ENCODE peak calls at places on chromosome 11, in ten cellular contexts. F, J, R, Y, C, Q, P, A, S and M are unnamed samples.

GRCh38 chr11:13114566-13115465 is 105.7 kb downstream of the RASSF10 start:
- DNase-seq in S (no peak), C (peak), Y (no peak), R (peak), A (no peak), Q (no peak), F (no peak), J (no peak), P (no peak), M (no peak)

GRCh38 chr11:108221401-108221800 is 1.0 kb downstream of the NPAT start:
- DNase-seq in P (peak), Y (peak), A (no peak), F (peak), R (peak), S (peak), J (peak), C (no peak), Q (no peak), M (no peak)

GRCh38 chr11:22787565-22788162 is 41.9 kb downstream of the SVIP start:
- DNase-seq in S (peak), Q (no peak), P (peak), C (peak), A (no peak), J (peak), F (peak), Y (peak), R (peak), M (peak)

GRCh38 chr11:113587318-113587739 is 112.1 kb upstream of the DRD2 start:
- DNase-seq in S (peak), J (peak), C (no peak), Y (peak), F (peak), Q (no peak), R (no peak), P (no peak), A (no peak), M (no peak)

GRCh38 chr11:61870429-61871039 is 20.8 kb downstream of the FADS3 start:
- DNase-seq in Y (no peak), C (no peak), A (no peak), J (no peak), S (no peak), Q (no peak), P (no peak), R (peak), F (peak), M (no peak)

GRCh38 chr11:62439785-62440602 is 21.2 kb downstream of the SCGB1A1 start:
- DNase-seq in F (peak), S (no peak), C (no peak), P (no peak), J (peak), Y (peak), A (no peak), R (peak), Q (no peak), M (no peak)

GRCh38 chr11:72831521-72832300 is 17.5 kb downstream of the ATG16L2 start:
- DNase-seq in S (peak), P (no peak), A (peak), R (peak), Q (peak), F (peak), J (peak), Y (peak), C (peak), M (no peak)

GRCh38 chr11:34266090-34266912 is 91.5 kb downstream of the ABTB2 start:
- DNase-seq in F (peak), Y (peak), P (peak), J (peak), R (peak), C (no peak), S (no peak), A (no peak), Q (no peak), M (peak)

GRCh38 chr11:94934836-94935235 is 38.5 kb downstream of the CWC15 start:
- DNase-seq in Y (no peak), R (no peak), P (no peak), A (no peak), S (no peak), Q (no peak), J (no peak), C (no peak), F (peak), M (no peak)

GRCh38 chr11:43784301-43784700 is 96.3 kb upstream of the ALKBH3 start:
- DNase-seq in C (no peak), Q (no peak), A (no peak), S (no peak), R (no peak), F (no peak), Y (no peak), J (no peak), P (no peak), M (no peak)

GRCh38 chr11:43787823-43788222 is 92.8 kb upstream of the ALKBH3 start:
- DNase-seq in Y (no peak), S (no peak), R (no peak), P (no peak), F (no peak), C (no peak), Q (no peak), J (no peak), A (no peak), M (no peak)

GRCh38 chr11:43786016-43786415 is 94.6 kb upstream of the ALKBH3 start:
- DNase-seq in C (no peak), Q (no peak), A (no peak), Y (no peak), J (no peak), R (no peak), F (no peak), P (no peak), S (no peak), M (no peak)

GRCh38 chr11:43788394-43788793 is 92.2 kb upstream of the ALKBH3 start:
- DNase-seq in Y (no peak), A (no peak), S (no peak), J (no peak), R (peak), C (peak), Q (no peak), F (no peak), P (no peak), M (no peak)

DNA sequence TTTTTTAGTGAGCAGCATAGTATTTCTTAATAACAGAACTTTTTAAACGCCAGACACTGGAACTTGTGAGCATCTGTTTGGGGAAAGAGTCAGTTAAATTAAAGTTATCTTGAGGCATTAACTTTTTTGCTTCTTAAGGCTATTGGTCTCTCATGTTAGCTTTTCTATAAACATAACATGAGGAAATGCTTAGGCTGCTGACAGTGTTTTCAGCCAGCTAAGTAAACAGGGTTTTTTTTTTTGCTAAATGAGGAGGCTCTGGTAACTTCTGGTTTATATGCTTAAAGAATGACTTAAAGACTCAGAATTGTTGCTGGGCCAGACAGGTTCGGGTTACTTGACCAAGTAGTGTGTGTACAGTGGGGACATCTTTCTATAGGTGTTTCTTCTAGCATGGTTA is 95.8 kb upstream of the ALKBH3 start:
- DNase-seq in R (no peak), F (no peak), A (no peak), P (no peak), Q (no peak), C (no peak), J (peak), Y (no peak), S (no peak), M (no peak)
- H3K4me3 ChIP-seq in R (no peak), F (no peak), A (no peak), P (no peak), Q (no peak), C (no peak), J (no peak), Y (no peak), S (no peak), M (no peak)

GRCh38 chr11:67055812-67056211 is 835 bp upstream of the RHOD start:
- DNase-seq in R (no peak), Y (no peak), F (peak), Q (no peak), C (no peak), S (peak), A (peak), J (peak), P (no peak), M (no peak)
- H3K4me3 ChIP-seq in R (no peak), Y (no peak), F (peak), Q (peak), C (no peak), S (peak), A (peak), J (no peak), P (peak), M (peak)

GRCh38 chr11:76526878-76527277 is 82.1 kb downstream of the EMSY start:
- DNase-seq in C (no peak), P (no peak), S (no peak), J (no peak), F (no peak), A (no peak), R (no peak), Q (no peak), Y (no peak), M (no peak)
- H3K4me3 ChIP-seq in C (no peak), P (no peak), S (no peak), J (no peak), F (no peak), A (no peak), R (no peak), Q (no peak), Y (no peak), M (no peak)

DNA sequence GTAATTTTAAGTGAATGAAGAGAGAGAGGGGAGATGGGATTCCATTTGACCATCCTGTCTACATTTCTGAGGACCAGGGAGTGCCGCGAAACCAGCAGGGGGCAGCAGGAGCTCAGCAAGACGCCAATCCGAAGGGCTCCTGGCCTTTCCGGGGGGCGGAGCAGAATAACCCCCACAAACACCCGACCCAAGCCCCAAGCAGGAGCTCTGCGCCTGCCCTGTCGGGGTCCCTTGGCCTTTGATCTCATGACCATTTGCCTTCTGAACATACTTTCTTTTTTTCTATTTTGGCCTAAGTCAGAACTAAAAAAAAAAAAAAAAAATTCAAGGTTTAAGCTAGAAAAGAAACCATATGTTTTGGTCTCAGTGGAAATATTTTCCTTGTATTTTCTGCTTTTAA is 21.9 kb upstream of the SCN2B start:
- DNase-seq in J (peak), Q (peak), A (peak), C (no peak), Y (peak), F (peak), S (peak), R (peak), P (no peak), M (no peak)
- H3K4me3 ChIP-seq in J (no peak), Q (no peak), A (no peak), C (no peak), Y (no peak), F (no peak), S (no peak), R (no peak), P (no peak), M (no peak)

GRCh38 chr11:66728760-66729385 is at the start of gene SPTBN2:
- DNase-seq in C (no peak), Y (no peak), J (no peak), P (no peak), R (no peak), S (no peak), A (no peak), Q (no peak), F (no peak), M (no peak)

GRCh38 chr11:66725646-66726045 is 3.4 kb downstream of the SPTBN2 start:
- DNase-seq in C (no peak), P (no peak), F (no peak), Q (peak), Y (no peak), R (no peak), S (no peak), A (no peak), J (peak), M (no peak)

GRCh38 chr11:66727282-66727882 is 1.6 kb downstream of the SPTBN2 start:
- DNase-seq in J (peak), A (no peak), P (no peak), F (no peak), R (peak), Q (peak), S (no peak), C (no peak), Y (peak), M (no peak)

GRCh38 chr11:66727883-66728759 is 895 bp downstream of the SPTBN2 start:
- DNase-seq in Q (peak), S (no peak), R (no peak), P (no peak), C (no peak), A (no peak), Y (no peak), F (no peak), J (no peak), M (no peak)

DNA sequence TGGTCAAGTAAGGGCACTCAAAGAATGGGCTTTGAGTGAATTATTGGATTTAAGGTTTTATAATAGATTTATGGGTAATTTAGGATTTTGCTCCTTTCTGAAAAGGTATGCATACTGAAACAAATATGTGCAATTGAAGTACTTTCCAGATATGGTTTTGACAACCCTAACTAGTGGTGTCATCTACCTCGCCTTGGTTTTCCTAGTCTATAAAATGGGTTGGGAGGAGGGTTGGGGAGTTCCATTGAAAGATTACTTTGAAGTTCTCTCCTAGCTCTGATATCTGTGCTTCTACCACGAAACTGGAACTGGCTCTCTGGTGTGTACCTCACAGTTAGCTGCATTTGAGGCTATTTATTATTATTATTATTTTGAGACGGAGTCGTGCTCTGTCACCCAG is 431 bp upstream of the SPTBN2 start:
- DNase-seq in P (no peak), J (no peak), C (no peak), A (no peak), F (no peak), Q (no peak), Y (no peak), R (no peak), S (no peak), M (no peak)
- H3K4me3 ChIP-seq in P (no peak), J (no peak), C (no peak), A (no peak), F (no peak), Q (no peak), Y (no peak), R (no peak), S (no peak), M (no peak)